ENCODE peak calls at places on chromosome 7, in six cellular contexts. One of them, this sample, is unnamed.

GRCh38 chr7:104883248-104883717 is 130.7 kb upstream of the KMT2E start:
- DNase-seq in Panc1: no peak
- DNase-seq in AG04450: no peak
- DNase-seq in heart right ventricle: no peak
- DNase-seq in HepG2: no peak
- DNase-seq in fibroblast of lung: peak
- DNase-seq in this sample: no peak

GRCh38 chr7:26376208-26376917 is 84.7 kb downstream of the SNX10 start:
- DNase-seq in HepG2: peak
- DNase-seq in fibroblast of lung: no peak
- DNase-seq in heart right ventricle: no peak
- DNase-seq in AG04450: no peak
- DNase-seq in Panc1: no peak
- DNase-seq in this sample: no peak

GRCh38 chr7:33080326-33080725 is 17.8 kb upstream of the NT5C3A start:
- DNase-seq in heart right ventricle: no peak
- DNase-seq in AG04450: no peak
- DNase-seq in HepG2: no peak
- DNase-seq in Panc1: no peak
- DNase-seq in fibroblast of lung: no peak
- DNase-seq in this sample: no peak

GRCh38 chr7:21412953-21413352 is 14.9 kb upstream of the SP4 start:
- DNase-seq in Panc1: no peak
- DNase-seq in HepG2: no peak
- DNase-seq in heart right ventricle: no peak
- DNase-seq in AG04450: no peak
- DNase-seq in fibroblast of lung: no peak
- DNase-seq in this sample: no peak

GRCh38 chr7:44216521-44217030 is 15.8 kb downstream of the YKT6 start:
- DNase-seq in fibroblast of lung: no peak
- DNase-seq in HepG2: no peak
- DNase-seq in heart right ventricle: no peak
- DNase-seq in Panc1: no peak
- DNase-seq in AG04450: no peak
- DNase-seq in this sample: peak

GRCh38 chr7:35253182-35253679 is 669 bp downstream of the TBX20 start:
- DNase-seq in HepG2: no peak
- DNase-seq in fibroblast of lung: no peak
- DNase-seq in heart right ventricle: no peak
- DNase-seq in AG04450: no peak
- DNase-seq in Panc1: no peak
- DNase-seq in this sample: no peak

GRCh38 chr7:151869968-151870918 is 6.7 kb downstream of the PRKAG2 start:
- DNase-seq in HepG2: no peak
- DNase-seq in AG04450: no peak
- DNase-seq in Panc1: no peak
- DNase-seq in fibroblast of lung: no peak
- DNase-seq in heart right ventricle: no peak
- DNase-seq in this sample: no peak

GRCh38 chr7:129502708-129503685 is 666 bp downstream of the SMKR1 start:
- DNase-seq in HepG2: no peak
- DNase-seq in heart right ventricle: no peak
- DNase-seq in Panc1: no peak
- DNase-seq in fibroblast of lung: no peak
- DNase-seq in AG04450: no peak
- DNase-seq in this sample: no peak

GRCh38 chr7:2141656-2142055 is 91.1 kb downstream of the MAD1L1 start:
- DNase-seq in AG04450: no peak
- DNase-seq in fibroblast of lung: no peak
- DNase-seq in HepG2: no peak
- DNase-seq in Panc1: no peak
- DNase-seq in heart right ventricle: no peak
- DNase-seq in this sample: no peak

DNA sequence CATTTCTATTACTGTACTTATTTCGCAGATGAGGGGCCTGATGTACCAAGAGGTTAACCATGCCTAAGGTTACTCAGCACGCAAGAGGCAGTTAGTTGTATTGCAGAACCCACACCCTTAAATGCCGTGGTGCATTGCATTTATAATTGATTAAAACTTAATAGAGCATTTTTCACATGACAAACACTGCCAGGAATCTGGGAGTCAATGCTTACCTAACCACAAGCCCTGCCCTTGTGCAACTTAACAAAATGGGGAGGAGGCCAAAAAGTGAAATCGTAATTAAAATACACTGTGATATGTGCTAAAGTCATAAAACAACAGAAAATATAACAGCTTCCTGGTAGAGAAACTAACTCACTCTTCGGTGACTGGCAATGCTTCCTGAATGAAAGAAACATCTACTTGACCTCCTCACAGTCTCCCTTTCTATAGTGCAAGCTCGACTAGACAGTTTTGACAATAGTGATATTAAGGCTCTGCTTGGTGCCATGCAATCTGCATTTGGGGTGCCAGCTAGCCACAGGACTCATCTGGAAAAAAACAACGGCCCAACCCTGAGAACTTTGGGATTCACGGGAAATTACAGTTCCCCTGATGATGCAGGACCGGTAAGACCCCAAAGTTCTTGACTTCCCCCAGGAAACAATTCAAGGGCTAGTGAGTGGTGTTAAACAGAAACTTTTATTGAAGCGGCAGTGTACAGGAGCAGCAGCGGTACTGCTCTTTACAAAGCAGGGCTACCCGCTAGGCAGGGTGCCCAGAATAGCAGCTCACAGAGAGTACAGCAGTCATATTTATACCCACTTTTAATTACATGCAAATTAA is 612.4 kb downstream of the TNS3 start:
- DNase-seq in heart right ventricle: no peak
- DNase-seq in fibroblast of lung: peak
- DNase-seq in Panc1: no peak
- DNase-seq in AG04450: no peak
- DNase-seq in HepG2: no peak
- DNase-seq in this sample: no peak
- H3K27ac ChIP-seq in heart right ventricle: no peak
- H3K27ac ChIP-seq in fibroblast of lung: no peak
- H3K27ac ChIP-seq in Panc1: peak
- H3K27ac ChIP-seq in AG04450: no peak
- H3K27ac ChIP-seq in HepG2: no peak
- H3K27ac ChIP-seq in this sample: no peak

GRCh38 chr7:118060692-118061091 is 123.3 kb upstream of the LSM8 start:
- DNase-seq in AG04450: no peak
- DNase-seq in Panc1: no peak
- DNase-seq in fibroblast of lung: no peak
- DNase-seq in HepG2: no peak
- DNase-seq in heart right ventricle: no peak
- DNase-seq in this sample: no peak
- TF ChIP-seq CTCF in AG04450: no peak
- TF ChIP-seq CTCF in Panc1: no peak
- TF ChIP-seq CTCF in fibroblast of lung: no peak
- TF ChIP-seq CTCF in HepG2: no peak
- TF ChIP-seq CTCF in heart right ventricle: no peak
- TF ChIP-seq CTCF in this sample: no peak

GRCh38 chr7:23002698-23003097 is 11.2 kb downstream of the HYCC1 start:
- DNase-seq in HepG2: no peak
- DNase-seq in AG04450: no peak
- DNase-seq in Panc1: no peak
- DNase-seq in fibroblast of lung: no peak
- DNase-seq in heart right ventricle: no peak
- DNase-seq in this sample: no peak
- H3K27ac ChIP-seq in HepG2: no peak
- H3K27ac ChIP-seq in AG04450: no peak
- H3K27ac ChIP-seq in Panc1: no peak
- H3K27ac ChIP-seq in fibroblast of lung: no peak
- H3K27ac ChIP-seq in heart right ventricle: no peak
- H3K27ac ChIP-seq in this sample: peak

GRCh38 chr7:96076350-96076707 is 245.6 kb downstream of the SLC25A13 start:
- DNase-seq in HepG2: no peak
- DNase-seq in AG04450: no peak
- DNase-seq in heart right ventricle: no peak
- DNase-seq in Panc1: no peak
- DNase-seq in fibroblast of lung: no peak
- DNase-seq in this sample: no peak

GRCh38 chr7:96080021-96080420 is 241.9 kb downstream of the SLC25A13 start:
- DNase-seq in fibroblast of lung: no peak
- DNase-seq in Panc1: no peak
- DNase-seq in heart right ventricle: no peak
- DNase-seq in HepG2: no peak
- DNase-seq in AG04450: no peak
- DNase-seq in this sample: no peak

GRCh38 chr7:96075510-96076349 is 246.2 kb downstream of the SLC25A13 start:
- DNase-seq in fibroblast of lung: peak
- DNase-seq in AG04450: peak
- DNase-seq in heart right ventricle: peak
- DNase-seq in Panc1: no peak
- DNase-seq in HepG2: peak
- DNase-seq in this sample: peak
- TF ChIP-seq CTCF in fibroblast of lung: peak
- TF ChIP-seq CTCF in AG04450: peak
- TF ChIP-seq CTCF in heart right ventricle: peak
- TF ChIP-seq CTCF in Panc1: peak
- TF ChIP-seq CTCF in HepG2: peak
- TF ChIP-seq CTCF in this sample: peak